ENCODE peak calls at places on chromosomes 13 and 19, in seven cellular contexts. H, F, X, Q, S, G and O are unnamed samples.
A peak's percentile ranks its signal among the peaks of the same experiment; 100 is the strongest.

GRCh38 chr13:26785845-26786630 is 25.5 kb upstream of the GPR12 start:
- DNase-seq in H (no peak), F (no peak), X (no peak), Q (peak; percentile 16), S (peak; percentile 44), G (no peak), O (no peak)

GRCh38 chr13:86282450-86282849 is 483.2 kb upstream of the SLITRK6 start:
- DNase-seq in H (no peak), F (no peak), X (peak; percentile 23), Q (no peak), S (no peak), G (no peak), O (peak; percentile 81)

GRCh38 chr19:12825259-12826131 is 8.9 kb downstream of the RTBDN start:
- DNase-seq in H (no peak), F (no peak), X (no peak), Q (no peak), S (no peak), G (no peak), O (no peak)

GRCh38 chr19:42048992-42049391 is 21.0 kb downstream of the GRIK5 start:
- DNase-seq in H (no peak), F (no peak), X (no peak), Q (peak; percentile 54), S (no peak), G (no peak), O (no peak)

GRCh38 chr13:34277971-34278370 is 460.0 kb downstream of the RFC3 start:
- DNase-seq in H (no peak), F (no peak), X (no peak), Q (no peak), S (no peak), G (no peak), O (no peak)

GRCh38 chr13:78593652-78594494 is 9.5 kb downstream of the POU4F1 start:
- DNase-seq in H (no peak), F (no peak), X (no peak), Q (no peak), S (no peak), G (no peak), O (no peak)

GRCh38 chr13:46544208-46544607 is 8.8 kb upstream of the LRCH1 start:
- DNase-seq in H (no peak), F (no peak), X (no peak), Q (no peak), S (no peak), G (no peak), O (no peak)

GRCh38 chr19:54299126-54299498 is 13.9 kb downstream of the LILRA5 start:
- DNase-seq in H (no peak), F (no peak), X (no peak), Q (no peak), S (no peak), G (no peak), O (no peak)

GRCh38 chr19:4108767-4109625 is 14.9 kb downstream of the MAP2K2 start:
- DNase-seq in H (no peak), F (peak; percentile 87), X (no peak), Q (no peak), S (no peak), G (no peak), O (no peak)

GRCh38 chr19:33283578-33283977 is 18.8 kb downstream of the CEBPA start:
- DNase-seq in H (no peak), F (no peak), X (no peak), Q (no peak), S (no peak), G (no peak), O (no peak)

GRCh38 chr19:17420267-17420924 is 549 bp downstream of the MVB12A start:
- DNase-seq in H (peak; percentile 52), F (no peak), X (peak; percentile 13), Q (peak; percentile 39), S (peak; percentile 42), G (no peak), O (no peak)

GRCh38 chr19:50272263-50272897 is 56.8 kb downstream of the KCNC3 start:
- DNase-seq in H (no peak), F (no peak), X (no peak), Q (no peak), S (no peak), G (no peak), O (no peak)

GRCh38 chr19:13132471-13133166 is 14.6 kb downstream of the NACC1 start:
- DNase-seq in H (no peak), F (no peak), X (peak; percentile 48), Q (no peak), S (no peak), G (no peak), O (no peak)

GRCh38 chr13:37277435-37278144 is 172.1 kb upstream of the CSNK1A1L start:
- DNase-seq in H (no peak), F (no peak), X (peak; percentile 18), Q (no peak), S (no peak), G (peak; percentile 31), O (no peak)

GRCh38 chr13:107867701-107868661 is 347.4 kb downstream of the LIG4 start:
- DNase-seq in H (no peak), F (no peak), X (peak; percentile 71), Q (no peak), S (no peak), G (no peak), O (no peak)

GRCh38 chr13:25840261-25840660 is 211.6 kb downstream of the SHISA2 start:
- DNase-seq in H (no peak), F (no peak), X (no peak), Q (no peak), S (no peak), G (no peak), O (no peak)

GRCh38 chr13:48411281-48412099 is 1.4 kb downstream of the LPAR6 start:
- DNase-seq in H (no peak), F (no peak), X (peak; percentile 28), Q (no peak), S (no peak), G (no peak), O (no peak)

GRCh38 chr13:40651866-40652587 is 14.4 kb downstream of the FOXO1 start:
- DNase-seq in H (no peak), F (no peak), X (no peak), Q (no peak), S (no peak), G (no peak), O (no peak)

GRCh38 chr19:41327076-41327475 is 17.1 kb downstream of the CCDC97 start:
- DNase-seq in H (no peak), F (no peak), X (peak; percentile 21), Q (no peak), S (no peak), G (no peak), O (no peak)

GRCh38 chr13:110419391-110419791 is 112.3 kb downstream of the COL4A2 start:
- DNase-seq in H (no peak), F (no peak), X (no peak), Q (no peak), S (no peak), G (no peak), O (peak; percentile 76)

GRCh38 chr13:40982772-40983171 is 36.3 kb downstream of the ELF1 start:
- DNase-seq in H (peak; percentile 43), F (peak; percentile 87), X (peak; percentile 87), Q (peak; percentile 71), S (no peak), G (no peak), O (peak; percentile 13)

GRCh38 chr19:38304866-38305429 is 897 bp downstream of the C19orf33 start:
- DNase-seq in H (no peak), F (no peak), X (no peak), Q (peak; percentile 98), S (no peak), G (no peak), O (no peak)

GRCh38 chr13:30376426-30377311 is 45.6 kb upstream of the UBE2L5 start:
- DNase-seq in H (no peak), F (peak; percentile 60), X (no peak), Q (peak; percentile 72), S (no peak), G (no peak), O (no peak)

GRCh38 chr19:48248081-48248833 is 7.5 kb downstream of the CARD8 start:
- DNase-seq in H (no peak), F (no peak), X (no peak), Q (no peak), S (no peak), G (no peak), O (no peak)
- H3K4me3 ChIP-seq in H (no peak overlapping the region), F (peak overlapping the region; percentile 57), X (no peak overlapping the region), Q (no peak overlapping the region), S (peak overlapping the region; percentile 56), G (no peak overlapping the region), O (no peak overlapping the region)

GRCh38 chr19:48970139-48970766 is 5.1 kb downstream of the FTL start:
- DNase-seq in H (no peak), F (no peak), X (no peak), Q (no peak), S (no peak), G (no peak), O (no peak)

GRCh38 chr19:48977061-48977460 is 12.0 kb downstream of the FTL start:
- DNase-seq in H (no peak), F (no peak), X (no peak), Q (no peak), S (no peak), G (no peak), O (no peak)

GRCh38 chr19:48970923-48971395 is 5.8 kb downstream of the FTL start:
- DNase-seq in H (peak; percentile 81), F (no peak), X (peak; percentile 88), Q (peak; percentile 92), S (peak; percentile 82), G (no peak), O (peak; percentile 59)

GRCh38 chr19:48975947-48976847 is 11.1 kb downstream of the FTL start:
- DNase-seq in H (no peak), F (no peak), X (peak; percentile 40), Q (no peak), S (no peak), G (no peak), O (no peak)
- TF ChIP-seq CTCF in H (no peak), F (no peak), X (peak; percentile 29), Q (no peak), S (no peak), G (no peak), O (peak; percentile 20)

DNA sequence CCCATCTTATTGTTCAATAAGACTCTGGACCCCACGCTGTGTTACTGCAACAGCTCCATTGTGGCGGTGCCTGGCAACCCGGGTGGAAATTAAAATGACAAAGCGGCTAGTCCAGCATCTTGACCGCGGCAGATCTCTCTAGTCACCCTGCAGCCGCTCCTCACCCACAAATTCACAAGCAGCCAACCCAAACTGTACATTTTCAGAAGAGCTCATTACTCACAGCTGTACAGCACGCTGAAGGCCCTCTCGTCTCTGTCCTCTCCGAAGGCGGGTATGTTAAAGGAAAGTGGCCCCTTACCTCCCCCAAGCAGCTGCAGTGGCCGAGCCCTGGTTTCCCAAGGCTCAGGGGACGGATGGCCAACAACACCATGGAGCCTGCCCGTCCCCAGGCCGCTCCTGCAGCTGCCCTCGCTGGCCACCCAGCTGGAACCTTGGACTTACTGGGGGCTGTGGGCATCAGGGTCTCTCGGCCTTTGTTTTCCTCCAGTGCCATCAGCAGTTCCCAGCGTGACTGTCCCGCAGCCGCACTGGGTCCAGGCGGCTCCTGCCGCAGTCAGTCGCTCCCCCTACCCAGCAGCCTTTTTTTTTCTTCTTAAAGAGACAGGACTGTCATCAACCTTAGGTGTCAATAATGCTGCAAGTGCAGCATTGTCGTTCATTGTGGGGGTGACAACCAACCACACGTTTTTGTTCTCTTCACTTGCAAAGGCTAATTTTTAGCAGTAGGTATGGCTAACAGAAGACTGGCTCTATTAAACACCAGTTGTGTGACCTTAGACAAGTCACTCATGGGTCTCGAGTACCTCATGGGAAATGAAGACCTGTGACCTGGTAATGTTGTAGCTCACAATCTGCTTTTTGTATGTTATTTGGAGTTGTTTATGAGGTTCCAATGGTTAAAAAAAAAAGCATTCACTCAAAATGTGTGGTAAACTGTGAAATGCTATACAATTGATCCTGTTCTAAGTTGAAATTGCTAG is at the start of gene SACS:
- DNase-seq in H (no peak), F (no peak), X (peak; percentile 47), Q (no peak), S (no peak), G (no peak), O (peak; percentile 57)
- H3K4me3 ChIP-seq in H (peak within 1 kb of the TSS; percentile 36), F (no peak within 1 kb of the TSS), X (peak within 1 kb of the TSS; percentile 74), Q (no peak within 1 kb of the TSS), S (peak within 1 kb of the TSS; percentile 75), G (peak within 1 kb of the TSS; percentile 92), O (peak within 1 kb of the TSS; percentile 77)

GRCh38 chr19:2523630-2524311 is 47.8 kb downstream of the GADD45B start:
- DNase-seq in H (no peak), F (no peak), X (peak; percentile 68), Q (no peak), S (no peak), G (no peak), O (peak; percentile 79)
- TF ChIP-seq CTCF in H (no peak), F (no peak), X (peak; percentile 52), Q (no peak), S (no peak), G (peak; percentile 54), O (peak; percentile 64)